ENCODE peak calls at places on chromosomes 11 and 22, in six cellular contexts. One of them, this sample, is unnamed.

GRCh38 chr11:15199693-15200092 is 85.0 kb downstream of the INSC start:
- DNase-seq in stimulated activated CD8-positive, alpha-beta memory T cell treated with anti-CD3 and anti-CD28 coated beads, Interleukin-15, amount 100 ng/mL, for 1 hour: no peak
- DNase-seq in kidney: peak
- DNase-seq in adrenal gland: no peak
- DNase-seq in HCEC 1CT: peak
- DNase-seq in ELR: peak
- DNase-seq in this sample: no peak

GRCh38 chr22:20438678-20439492 is 1.3 kb upstream of the SCARF2 start:
- DNase-seq in ELR: peak
- DNase-seq in HCEC 1CT: no peak
- DNase-seq in kidney: peak
- DNase-seq in stimulated activated CD8-positive, alpha-beta memory T cell treated with anti-CD3 and anti-CD28 coated beads, Interleukin-15, amount 100 ng/mL, for 1 hour: no peak
- DNase-seq in adrenal gland: no peak
- DNase-seq in this sample: no peak

GRCh38 chr22:49106136-49106930 is 721.3 kb downstream of the BRD1 start:
- DNase-seq in HCEC 1CT: no peak
- DNase-seq in stimulated activated CD8-positive, alpha-beta memory T cell treated with anti-CD3 and anti-CD28 coated beads, Interleukin-15, amount 100 ng/mL, for 1 hour: no peak
- DNase-seq in adrenal gland: no peak
- DNase-seq in ELR: no peak
- DNase-seq in kidney: peak
- DNase-seq in this sample: no peak

GRCh38 chr11:73308963-73309960 is 1.2 kb downstream of the ARHGEF17 start:
- DNase-seq in kidney: peak
- DNase-seq in ELR: peak
- DNase-seq in stimulated activated CD8-positive, alpha-beta memory T cell treated with anti-CD3 and anti-CD28 coated beads, Interleukin-15, amount 100 ng/mL, for 1 hour: no peak
- DNase-seq in adrenal gland: peak
- DNase-seq in HCEC 1CT: peak
- DNase-seq in this sample: no peak

GRCh38 chr22:27122561-27122960 is 465.2 kb downstream of the MIAT start:
- DNase-seq in HCEC 1CT: no peak
- DNase-seq in stimulated activated CD8-positive, alpha-beta memory T cell treated with anti-CD3 and anti-CD28 coated beads, Interleukin-15, amount 100 ng/mL, for 1 hour: no peak
- DNase-seq in kidney: no peak
- DNase-seq in adrenal gland: no peak
- DNase-seq in ELR: no peak
- DNase-seq in this sample: peak

GRCh38 chr11:26078217-26078821 is 253.6 kb upstream of the ANO3 start:
- DNase-seq in adrenal gland: no peak
- DNase-seq in HCEC 1CT: no peak
- DNase-seq in kidney: no peak
- DNase-seq in stimulated activated CD8-positive, alpha-beta memory T cell treated with anti-CD3 and anti-CD28 coated beads, Interleukin-15, amount 100 ng/mL, for 1 hour: no peak
- DNase-seq in ELR: peak
- DNase-seq in this sample: no peak

GRCh38 chr22:35582861-35583670 is 34.1 kb downstream of the MB start:
- DNase-seq in stimulated activated CD8-positive, alpha-beta memory T cell treated with anti-CD3 and anti-CD28 coated beads, Interleukin-15, amount 100 ng/mL, for 1 hour: peak
- DNase-seq in HCEC 1CT: peak
- DNase-seq in adrenal gland: peak
- DNase-seq in kidney: peak
- DNase-seq in ELR: peak
- DNase-seq in this sample: peak

GRCh38 chr11:107691003-107691402 is 20.9 kb downstream of the SLN start:
- DNase-seq in ELR: peak
- DNase-seq in kidney: no peak
- DNase-seq in adrenal gland: no peak
- DNase-seq in stimulated activated CD8-positive, alpha-beta memory T cell treated with anti-CD3 and anti-CD28 coated beads, Interleukin-15, amount 100 ng/mL, for 1 hour: no peak
- DNase-seq in HCEC 1CT: no peak
- DNase-seq in this sample: no peak

GRCh38 chr11:75311858-75312288 is 39.6 kb downstream of the ARRB1 start:
- DNase-seq in stimulated activated CD8-positive, alpha-beta memory T cell treated with anti-CD3 and anti-CD28 coated beads, Interleukin-15, amount 100 ng/mL, for 1 hour: no peak
- DNase-seq in kidney: peak
- DNase-seq in ELR: no peak
- DNase-seq in adrenal gland: peak
- DNase-seq in HCEC 1CT: no peak
- DNase-seq in this sample: no peak

GRCh38 chr11:119093951-119094815 is 7.5 kb downstream of the DPAGT1 start:
- DNase-seq in adrenal gland: peak
- DNase-seq in ELR: peak
- DNase-seq in HCEC 1CT: peak
- DNase-seq in stimulated activated CD8-positive, alpha-beta memory T cell treated with anti-CD3 and anti-CD28 coated beads, Interleukin-15, amount 100 ng/mL, for 1 hour: no peak
- DNase-seq in kidney: peak
- DNase-seq in this sample: no peak

GRCh38 chr22:35649636-35650250 is 1.5 kb downstream of the APOL6 start:
- DNase-seq in stimulated activated CD8-positive, alpha-beta memory T cell treated with anti-CD3 and anti-CD28 coated beads, Interleukin-15, amount 100 ng/mL, for 1 hour: no peak
- DNase-seq in ELR: no peak
- DNase-seq in kidney: no peak
- DNase-seq in adrenal gland: no peak
- DNase-seq in HCEC 1CT: no peak
- DNase-seq in this sample: no peak

GRCh38 chr11:67303989-67304411 is 670 bp downstream of the SSH3 start:
- DNase-seq in ELR: peak
- DNase-seq in HCEC 1CT: no peak
- DNase-seq in stimulated activated CD8-positive, alpha-beta memory T cell treated with anti-CD3 and anti-CD28 coated beads, Interleukin-15, amount 100 ng/mL, for 1 hour: no peak
- DNase-seq in kidney: peak
- DNase-seq in adrenal gland: peak
- DNase-seq in this sample: no peak

GRCh38 chr11:40293655-40294342 is 1165.7 kb downstream of the LRRC4C start:
- DNase-seq in kidney: peak
- DNase-seq in adrenal gland: peak
- DNase-seq in HCEC 1CT: peak
- DNase-seq in ELR: peak
- DNase-seq in stimulated activated CD8-positive, alpha-beta memory T cell treated with anti-CD3 and anti-CD28 coated beads, Interleukin-15, amount 100 ng/mL, for 1 hour: no peak
- DNase-seq in this sample: peak

GRCh38 chr11:69808708-69809107 is 10.5 kb downstream of the FGF3 start:
- DNase-seq in kidney: no peak
- DNase-seq in HCEC 1CT: no peak
- DNase-seq in ELR: no peak
- DNase-seq in adrenal gland: no peak
- DNase-seq in stimulated activated CD8-positive, alpha-beta memory T cell treated with anti-CD3 and anti-CD28 coated beads, Interleukin-15, amount 100 ng/mL, for 1 hour: no peak
- DNase-seq in this sample: no peak

GRCh38 chr11:8265681-8266241 is 2.1 kb upstream of the LMO1 start:
- DNase-seq in adrenal gland: no peak
- DNase-seq in kidney: peak
- DNase-seq in stimulated activated CD8-positive, alpha-beta memory T cell treated with anti-CD3 and anti-CD28 coated beads, Interleukin-15, amount 100 ng/mL, for 1 hour: no peak
- DNase-seq in ELR: peak
- DNase-seq in HCEC 1CT: no peak
- DNase-seq in this sample: no peak

GRCh38 chr11:120660024-120660565 is 148.5 kb downstream of the GRIK4 start:
- DNase-seq in HCEC 1CT: peak
- DNase-seq in adrenal gland: no peak
- DNase-seq in kidney: no peak
- DNase-seq in stimulated activated CD8-positive, alpha-beta memory T cell treated with anti-CD3 and anti-CD28 coated beads, Interleukin-15, amount 100 ng/mL, for 1 hour: no peak
- DNase-seq in ELR: peak
- DNase-seq in this sample: peak

GRCh38 chr11:84227970-84228369 is 941.8 kb upstream of the CCDC90B start:
- DNase-seq in HCEC 1CT: no peak
- DNase-seq in ELR: no peak
- DNase-seq in adrenal gland: no peak
- DNase-seq in kidney: no peak
- DNase-seq in stimulated activated CD8-positive, alpha-beta memory T cell treated with anti-CD3 and anti-CD28 coated beads, Interleukin-15, amount 100 ng/mL, for 1 hour: no peak
- DNase-seq in this sample: no peak

GRCh38 chr11:62024975-62025374 is 57.5 kb upstream of the FTH1 start:
- DNase-seq in stimulated activated CD8-positive, alpha-beta memory T cell treated with anti-CD3 and anti-CD28 coated beads, Interleukin-15, amount 100 ng/mL, for 1 hour: no peak
- DNase-seq in HCEC 1CT: no peak
- DNase-seq in adrenal gland: no peak
- DNase-seq in kidney: no peak
- DNase-seq in ELR: no peak
- DNase-seq in this sample: no peak

GRCh38 chr22:32591620-32592019 is 117.0 kb downstream of the FBXO7 start:
- DNase-seq in ELR: peak
- DNase-seq in kidney: no peak
- DNase-seq in adrenal gland: no peak
- DNase-seq in stimulated activated CD8-positive, alpha-beta memory T cell treated with anti-CD3 and anti-CD28 coated beads, Interleukin-15, amount 100 ng/mL, for 1 hour: no peak
- DNase-seq in HCEC 1CT: no peak
- DNase-seq in this sample: no peak

GRCh38 chr11:81989093-81989492 is 744.6 kb downstream of the FAM181B start:
- DNase-seq in HCEC 1CT: no peak
- DNase-seq in ELR: no peak
- DNase-seq in stimulated activated CD8-positive, alpha-beta memory T cell treated with anti-CD3 and anti-CD28 coated beads, Interleukin-15, amount 100 ng/mL, for 1 hour: no peak
- DNase-seq in adrenal gland: no peak
- DNase-seq in kidney: no peak
- DNase-seq in this sample: no peak

GRCh38 chr11:87265915-87266314 is 228.2 kb downstream of the TMEM135 start:
- DNase-seq in ELR: no peak
- DNase-seq in HCEC 1CT: no peak
- DNase-seq in adrenal gland: no peak
- DNase-seq in kidney: no peak
- DNase-seq in stimulated activated CD8-positive, alpha-beta memory T cell treated with anti-CD3 and anti-CD28 coated beads, Interleukin-15, amount 100 ng/mL, for 1 hour: no peak
- DNase-seq in this sample: no peak

GRCh38 chr11:71448257-71449161 is at the start of gene DHCR7:
- DNase-seq in ELR: peak
- DNase-seq in HCEC 1CT: peak
- DNase-seq in stimulated activated CD8-positive, alpha-beta memory T cell treated with anti-CD3 and anti-CD28 coated beads, Interleukin-15, amount 100 ng/mL, for 1 hour: peak
- DNase-seq in kidney: peak
- DNase-seq in adrenal gland: peak
- DNase-seq in this sample: peak

GRCh38 chr22:49372530-49373288 is 455.0 kb downstream of the BRD1 start:
- DNase-seq in ELR: no peak
- DNase-seq in adrenal gland: no peak
- DNase-seq in stimulated activated CD8-positive, alpha-beta memory T cell treated with anti-CD3 and anti-CD28 coated beads, Interleukin-15, amount 100 ng/mL, for 1 hour: no peak
- DNase-seq in kidney: peak
- DNase-seq in HCEC 1CT: no peak
- DNase-seq in this sample: no peak

GRCh38 chr11:77073328-77074001 is 6.7 kb downstream of the CAPN5 start:
- DNase-seq in adrenal gland: peak
- DNase-seq in kidney: peak
- DNase-seq in HCEC 1CT: peak
- DNase-seq in stimulated activated CD8-positive, alpha-beta memory T cell treated with anti-CD3 and anti-CD28 coated beads, Interleukin-15, amount 100 ng/mL, for 1 hour: no peak
- DNase-seq in ELR: peak
- DNase-seq in this sample: no peak